ENCODE peak calls at places on chromosomes 7 and 10, in six cellular contexts. V is mammary epithelial cell, L is activated T-cell treated with anti-CD3 and anti-CD28 coated beads for 1 hour, E is neuronal stem cell, H is GM12865, K is right cardiac atrium. D is an unnamed sample.
A peak's percentile ranks its signal among the peaks of the same experiment; 100 is the strongest.

GRCh38 chr7:94056796-94057207 is 52.6 kb upstream of the BET1 start:
- DNase-seq in V (peak; percentile 88), K (no peak), E (no peak), L (no peak), H (no peak), D (peak; percentile 40)

GRCh38 chr7:38796636-38797501 is 112.1 kb downstream of the VPS41 start:
- DNase-seq in L (peak; percentile 34), V (peak; percentile 39), K (peak; percentile 40), E (peak; percentile 49), H (peak; percentile 50), D (peak; percentile 77)

GRCh38 chr7:31883761-31884164 is 186.4 kb downstream of the PDE1C start:
- DNase-seq in L (no peak), H (peak; percentile 64), K (peak; percentile 16), V (peak; percentile 91), E (no peak), D (no peak)

GRCh38 chr7:124840435-124840834 is 74.8 kb upstream of the GPR37 start:
- DNase-seq in E (peak; percentile 11), V (no peak), L (no peak), K (no peak), H (no peak), D (peak; percentile 48)

GRCh38 chr7:50531401-50531906 is 33.8 kb downstream of the DDC start:
- DNase-seq in E (no peak), K (no peak), L (no peak), H (peak; percentile 11), V (peak; percentile 92), D (no peak)

GRCh38 chr7:149261321-149261828 is 621 bp upstream of the ZNF783 start:
- DNase-seq in K (no peak), E (no peak), L (no peak), V (peak; percentile 76), H (peak; percentile 26), D (peak; percentile 31)

GRCh38 chr10:104478380-104478779 is 124.7 kb downstream of the CFAP58 start:
- DNase-seq in V (peak; percentile 46), K (no peak), L (no peak), H (no peak), E (no peak), D (no peak)

GRCh38 chr7:18762189-18762588 is 266.6 kb downstream of the HDAC9 start:
- DNase-seq in V (no peak), K (no peak), E (no peak), L (no peak), H (no peak), D (no peak)

GRCh38 chr7:27245124-27245797 is 2.7 kb downstream of the EVX1 start:
- DNase-seq in E (no peak), L (no peak), K (no peak), H (no peak), V (no peak), D (no peak)